ENCODE peak calls at places on chromosomes 2 and 18, in seven cellular contexts. X, M, E, I, Y, W and Z are unnamed samples.

GRCh38 chr2:111923271-111923670 is 24.9 kb downstream of the MERTK start:
- DNase-seq in E (no peak), Y (no peak), I (no peak), W (no peak), X (no peak), M (no peak), Z (no peak)

GRCh38 chr2:217934321-217935131 is 68.3 kb downstream of the TNS1 start:
- DNase-seq in X (peak), Y (no peak), I (no peak), W (peak), M (peak), E (peak), Z (peak)

GRCh38 chr2:1564506-1564905 is 151.2 kb downstream of the TPO start:
- DNase-seq in X (no peak), I (peak), E (no peak), M (no peak), Y (no peak), W (no peak), Z (no peak)

GRCh38 chr2:219060821-219061791 is at the start of gene IHH:
- DNase-seq in E (no peak), Y (no peak), X (no peak), I (no peak), W (peak), M (no peak), Z (no peak)

GRCh38 chr2:59277656-59278055 is 1036.5 kb upstream of the FANCL start:
- DNase-seq in W (peak), M (no peak), E (no peak), X (peak), I (no peak), Y (no peak), Z (no peak)

GRCh38 chr2:162768646-162769045 is 69.9 kb downstream of the KCNH7 start:
- DNase-seq in X (no peak), M (no peak), I (no peak), W (no peak), E (no peak), Y (no peak), Z (no peak)

GRCh38 chr2:52810460-52810859 is 957.1 kb upstream of the CHAC2 start:
- DNase-seq in M (peak), E (peak), Y (no peak), W (peak), I (no peak), X (peak), Z (peak)

GRCh38 chr2:207528980-207529329 is 807 bp upstream of the CREB1 start:
- DNase-seq in Y (peak), E (peak), W (peak), I (peak), X (peak), M (no peak), Z (no peak)

GRCh38 chr18:51234117-51235010 is 36.9 kb upstream of the MEX3C start:
- DNase-seq in I (no peak), M (peak), E (no peak), W (peak), Y (no peak), X (peak), Z (no peak)

GRCh38 chr2:48943436-48943835 is 187.9 kb upstream of the LHCGR start:
- DNase-seq in E (no peak), M (no peak), I (no peak), X (peak), Y (no peak), W (no peak), Z (no peak)

GRCh38 chr2:233705911-233706506 is 6.7 kb upstream of the UGT1A5 start:
- DNase-seq in I (no peak), M (no peak), W (peak), Y (no peak), X (peak), E (peak), Z (no peak)

GRCh38 chr2:74290466-74291216 is 52.6 kb downstream of the SLC4A5 start:
- DNase-seq in E (no peak), I (no peak), M (no peak), X (no peak), Y (no peak), W (no peak), Z (no peak)

GRCh38 chr2:187499941-187500532 is 52.0 kb upstream of the CALCRL start:
- DNase-seq in I (peak), M (peak), X (peak), W (peak), E (peak), Y (peak), Z (no peak)

GRCh38 chr2:171206422-171207115 is 45.9 kb upstream of the TLK1 start:
- DNase-seq in E (no peak), X (no peak), W (no peak), I (no peak), Y (no peak), M (no peak), Z (no peak)

GRCh38 chr2:66569321-66569851 is 134.5 kb downstream of the MEIS1 start:
- DNase-seq in I (no peak), X (peak), Y (peak), M (no peak), W (no peak), E (no peak), Z (no peak)

GRCh38 chr2:44121899-44122298 is 46.8 kb upstream of the PPM1B start:
- DNase-seq in X (no peak), Y (no peak), I (no peak), M (no peak), W (no peak), E (no peak), Z (no peak)

GRCh38 chr2:213175673-213176247 is 24.3 kb upstream of the IKZF2 start:
- DNase-seq in W (peak), X (no peak), E (no peak), Y (no peak), M (no peak), I (no peak), Z (no peak)

GRCh38 chr18:10973579-10974260 is 175.6 kb downstream of the PIEZO2 start:
- DNase-seq in Y (no peak), M (no peak), X (peak), W (no peak), E (no peak), I (no peak), Z (peak)

GRCh38 chr2:110748489-110748867 is 16.1 kb downstream of the ACOXL start:
- DNase-seq in X (no peak), I (no peak), M (no peak), W (no peak), Y (no peak), E (peak), Z (no peak)

GRCh38 chr2:61218076-61218816 is 56.3 kb downstream of the C2orf74 start:
- DNase-seq in X (no peak), Y (no peak), W (no peak), I (no peak), E (no peak), M (no peak), Z (no peak)

GRCh38 chr2:211203986-211204385 is 647.6 kb downstream of the CPS1 start:
- DNase-seq in I (no peak), M (peak), Y (no peak), E (no peak), W (no peak), X (no peak), Z (no peak)

GRCh38 chr2:11692966-11693521 is 23.0 kb upstream of the NTSR2 start:
- DNase-seq in W (peak), I (peak), M (peak), Y (peak), X (peak), E (peak), Z (no peak)

GRCh38 chr2:149160701-149161217 is 122.3 kb downstream of the LYPD6B start:
- DNase-seq in E (no peak), W (peak), X (no peak), Y (no peak), I (no peak), M (no peak), Z (no peak)

GRCh38 chr2:49291619-49292018 is 137.3 kb upstream of the FSHR start:
- DNase-seq in X (no peak), I (no peak), E (no peak), M (no peak), W (no peak), Y (no peak), Z (no peak)

GRCh38 chr2:234632527-234633391 is 135.9 kb upstream of the ARL4C start:
- DNase-seq in Y (no peak), I (no peak), X (peak), W (no peak), E (peak), M (peak), Z (peak)

GRCh38 chr2:180742809-180743208 is 237.6 kb upstream of the UBE2E3 start:
- DNase-seq in E (peak), X (peak), W (peak), M (peak), Y (no peak), I (no peak), Z (no peak)

GRCh38 chr2:71784734-71785549 is 331.6 kb downstream of the DYSF start:
- DNase-seq in X (peak), Y (no peak), M (peak), I (no peak), W (peak), E (peak), Z (no peak)

GRCh38 chr2:203399031-203399430 is 70.8 kb downstream of the ABI2 start:
- DNase-seq in Y (no peak), I (no peak), M (no peak), E (no peak), W (no peak), X (no peak), Z (no peak)

GRCh38 chr2:203395858-203396257 is 67.7 kb downstream of the ABI2 start:
- DNase-seq in X (no peak), E (no peak), W (no peak), M (no peak), I (no peak), Y (no peak), Z (no peak)

GRCh38 chr2:203396667-203397066 is 68.5 kb downstream of the ABI2 start:
- DNase-seq in Y (no peak), I (no peak), W (no peak), X (peak), E (no peak), M (no peak), Z (peak)

DNA sequence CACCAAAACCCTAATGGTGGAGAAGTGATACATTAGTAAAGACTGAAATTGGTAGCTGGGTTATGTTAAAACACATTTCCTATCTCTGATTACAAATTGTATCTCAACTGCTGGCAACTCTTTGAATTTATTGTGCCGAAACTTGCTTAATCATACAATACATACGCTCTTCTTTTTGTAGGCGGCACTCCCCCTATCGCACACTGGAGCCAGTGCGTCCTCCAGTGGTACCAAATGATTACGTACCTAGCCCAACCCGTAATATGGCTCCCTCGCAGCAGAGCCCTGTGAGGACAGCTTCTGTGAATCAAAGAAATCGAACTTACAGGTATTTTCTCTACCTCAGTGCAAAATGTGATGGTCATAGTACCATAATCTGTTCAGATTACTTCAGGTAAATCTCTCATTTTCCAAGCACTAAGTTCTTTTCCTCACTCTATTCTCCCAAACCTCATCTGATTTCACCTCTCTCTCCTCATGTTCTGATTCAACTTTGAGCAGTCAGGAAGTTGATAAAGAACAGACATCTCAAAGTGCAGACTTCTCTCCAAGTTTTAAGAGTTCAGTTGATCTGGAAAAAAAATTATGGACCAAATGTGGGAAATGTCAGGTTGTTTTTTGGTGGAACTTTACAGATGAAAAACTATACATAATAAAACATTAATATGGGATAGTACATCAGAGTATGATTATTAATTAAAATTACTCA is 66.5 kb downstream of the ABI2 start:
- DNase-seq in M (no peak), X (no peak), Y (peak), E (no peak), I (peak), W (no peak), Z (no peak)
- TF ChIP-seq CTCF in M (peak), X (peak), Y (peak), E (no peak), I (no peak), W (no peak), Z (no peak)

GRCh38 chr18:27014841-27015240 is 149.3 kb upstream of the AQP4 start:
- DNase-seq in Y (no peak), I (no peak), W (no peak), M (no peak), E (no peak), X (no peak), Z (no peak)

GRCh38 chr18:27017901-27018500 is 152.5 kb upstream of the AQP4 start:
- DNase-seq in W (peak), M (no peak), Y (no peak), I (no peak), X (peak), E (peak), Z (no peak)
- H3K4me3 ChIP-seq in W (no peak), M (no peak), Y (no peak), I (no peak), X (no peak), E (no peak), Z (no peak)

GRCh38 chr2:121034551-121034950 is 250.5 kb downstream of the TFCP2L1 start:
- DNase-seq in W (no peak), Y (no peak), I (no peak), E (no peak), M (no peak), X (no peak), Z (no peak)

GRCh38 chr2:121033597-121033996 is 251.4 kb downstream of the TFCP2L1 start:
- DNase-seq in Y (no peak), X (no peak), W (no peak), E (no peak), M (no peak), I (no peak), Z (no peak)

GRCh38 chr2:121028577-121028976 is 256.4 kb downstream of the TFCP2L1 start:
- DNase-seq in W (no peak), I (no peak), Y (no peak), E (no peak), M (no peak), X (no peak), Z (no peak)

GRCh38 chr2:121030523-121030922 is 254.5 kb downstream of the TFCP2L1 start:
- DNase-seq in M (no peak), I (no peak), E (no peak), Y (no peak), X (no peak), W (no peak), Z (no peak)

GRCh38 chr2:121031568-121032340 is 253.2 kb downstream of the TFCP2L1 start:
- DNase-seq in Y (no peak), E (no peak), M (no peak), I (no peak), W (no peak), X (no peak), Z (no peak)
- TF ChIP-seq CTCF in Y (no peak), E (no peak), M (no peak), I (no peak), W (no peak), X (no peak), Z (no peak)

GRCh38 chr2:41949091-41949490 is 98.7 kb upstream of the PKDCC start:
- DNase-seq in X (no peak), Y (peak), I (no peak), M (no peak), W (no peak), E (no peak), Z (no peak)
- H3K4me3 ChIP-seq in X (no peak), Y (no peak), I (no peak), M (no peak), W (no peak), E (no peak), Z (no peak)

DNA sequence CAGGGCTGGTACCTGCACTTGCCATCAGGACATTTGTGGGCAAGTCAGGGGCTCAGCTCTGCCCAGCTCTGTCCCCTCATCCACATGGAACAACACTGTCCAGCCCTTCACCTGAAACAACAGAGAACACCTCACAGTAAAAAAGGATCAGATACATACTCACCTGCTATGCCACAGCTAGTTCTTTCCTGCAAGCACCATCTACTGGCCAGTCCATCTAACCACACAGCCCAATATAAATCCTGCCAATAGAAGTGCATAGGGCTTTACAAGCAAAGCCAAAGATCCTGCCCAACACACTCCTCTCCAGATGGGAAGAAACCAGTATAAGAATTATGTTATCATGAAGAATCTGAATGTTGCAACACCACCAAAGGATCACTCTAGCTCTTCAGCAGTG is 52.2 kb upstream of the GALNT13 start:
- DNase-seq in W (peak), M (no peak), Y (no peak), E (peak), X (no peak), I (no peak), Z (no peak)
- TF ChIP-seq CTCF in W (peak), M (no peak), Y (no peak), E (peak), X (no peak), I (no peak), Z (peak)

DNA sequence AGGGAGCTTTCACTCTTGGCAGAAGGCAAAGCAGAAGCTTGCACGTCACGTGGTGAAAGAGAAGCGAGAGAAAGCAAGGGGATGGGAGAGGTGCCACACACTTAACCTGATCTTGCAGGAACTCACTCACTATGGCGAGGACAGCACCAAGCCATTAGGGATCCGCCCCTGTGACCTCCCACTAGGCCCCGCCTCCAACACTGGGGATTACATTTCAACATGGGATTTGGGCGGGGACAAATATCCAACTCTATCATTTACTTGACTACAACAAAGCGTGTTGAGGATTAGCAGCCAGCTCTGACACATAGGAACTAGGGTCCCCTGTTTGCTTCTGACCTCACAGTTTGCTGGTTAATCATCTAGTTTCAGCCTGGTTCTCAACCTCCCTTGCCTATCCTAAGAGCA is 35.8 kb downstream of the LBH start:
- DNase-seq in M (no peak), W (no peak), Y (peak), E (no peak), I (no peak), X (no peak), Z (peak)
- H3K4me3 ChIP-seq in M (no peak), W (no peak), Y (no peak), E (no peak), I (no peak), X (no peak), Z (no peak)

DNA sequence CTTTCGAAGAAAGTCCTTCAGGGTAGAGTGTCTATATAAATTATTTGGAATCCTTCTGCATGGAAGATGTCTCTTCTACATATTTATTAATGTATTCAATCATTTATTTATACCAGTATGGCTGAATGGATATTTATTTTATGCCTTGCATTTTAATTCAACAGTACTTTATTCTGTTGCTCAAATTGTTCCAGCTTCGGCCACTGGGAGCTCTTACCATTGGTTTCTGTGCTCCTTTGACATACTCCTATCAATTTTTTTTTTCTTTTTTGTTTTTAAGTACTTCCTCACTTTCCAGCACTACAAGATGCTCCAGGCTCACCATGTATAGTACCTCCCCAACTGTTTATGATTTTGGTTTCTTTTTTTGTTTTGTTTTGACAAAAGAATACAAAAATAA is 39.4 kb upstream of the WIPF1 start:
- DNase-seq in I (no peak), M (no peak), Y (no peak), W (no peak), X (no peak), E (no peak), Z (no peak)
- TF ChIP-seq CTCF in I (no peak), M (peak), Y (peak), W (peak), X (no peak), E (no peak), Z (no peak)